ENCODE peak calls at places on chromosome 20, in four cellular contexts. B is lower lobe of right lung, H is cardiac muscle cell, E is uterus. U is an unnamed sample.

GRCh38 chr20:10711903-10712373 is 38.1 kb upstream of the JAG1 start:
- DNase-seq in B (no peak), E (no peak), H (no peak), U (no peak)

GRCh38 chr20:60249436-60249835 is 291.2 kb downstream of the CDH26 start:
- DNase-seq in E (no peak), H (peak; percentile 23), B (no peak), U (no peak)

GRCh38 chr20:1294497-1294896 is 28.4 kb downstream of the SNPH start:
- DNase-seq in B (no peak), H (no peak), E (no peak), U (peak; percentile 57)

GRCh38 chr20:41249781-41250281 is 67.7 kb downstream of the ZHX3 start:
- DNase-seq in E (peak; percentile 50), B (no peak), H (peak; percentile 69), U (no peak)

GRCh38 chr20:15654208-15654649 is 919.0 kb downstream of the KIF16B start:
- DNase-seq in E (no peak), B (no peak), H (peak; percentile 39), U (no peak)

GRCh38 chr20:11431613-11432012 is 486.1 kb upstream of the BTBD3 start:
- DNase-seq in B (no peak), H (peak; percentile 90), E (no peak), U (no peak)

GRCh38 chr20:40767530-40767924 is 78.5 kb upstream of the MAFB start:
- DNase-seq in H (no peak), E (no peak), B (no peak), U (no peak)

GRCh38 chr20:45993197-45993951 is 15.3 kb upstream of the MMP9 start:
- DNase-seq in H (no peak), E (no peak), B (peak; percentile 50), U (peak; percentile 67)

GRCh38 chr20:38369387-38369786 is 23.1 kb downstream of the LBP start:
- DNase-seq in E (no peak), H (peak; percentile 37), B (no peak), U (no peak)

GRCh38 chr20:56347628-56348305 is 11.0 kb upstream of the FAM210B start:
- DNase-seq in E (no peak), B (no peak), H (no peak), U (no peak)

GRCh38 chr20:48599748-48600469 is 227.9 kb downstream of the PREX1 start:
- DNase-seq in B (peak; percentile 10), E (no peak), H (no peak), U (peak; percentile 35)

GRCh38 chr20:50381771-50382593 is 128.2 kb upstream of the PTPN1 start:
- DNase-seq in B (no peak), H (no peak), E (no peak), U (no peak)

GRCh38 chr20:2451939-2452732 is 18.5 kb downstream of the SNRPB start:
- DNase-seq in B (no peak), H (peak; percentile 87), E (peak; percentile 48), U (no peak)

GRCh38 chr20:34017610-34018009 is 23.9 kb downstream of the RALY start:
- DNase-seq in H (peak; percentile 47), B (no peak), E (no peak), U (no peak)

GRCh38 chr20:9660236-9660868 is 146.0 kb downstream of the LAMP5 start:
- DNase-seq in E (no peak), B (no peak), H (peak; percentile 4), U (no peak)

GRCh38 chr20:49677777-49678758 is 35.6 kb downstream of the B4GALT5 start:
- DNase-seq in E (no peak), B (no peak), H (no peak), U (no peak)

GRCh38 chr20:19947611-19948264 is 69.4 kb upstream of the NAA20 start:
- DNase-seq in E (no peak), B (no peak), H (peak; percentile 76), U (no peak)

GRCh38 chr20:41650221-41650948 is 32.2 kb upstream of the CHD6 start:
- DNase-seq in H (no peak), B (no peak), E (no peak), U (no peak)

GRCh38 chr20:51586005-51586440 is 43.5 kb upstream of the NFATC2 start:
- DNase-seq in E (no peak), B (no peak), H (peak; percentile 77), U (no peak)

GRCh38 chr20:62148908-62149314 is 5.3 kb downstream of the SS18L1 start:
- DNase-seq in E (no peak), H (no peak), B (no peak), U (no peak)

GRCh38 chr20:59669451-59669850 is 65.1 kb downstream of the PHACTR3 start:
- DNase-seq in E (no peak), H (no peak), B (no peak), U (no peak)

GRCh38 chr20:11454966-11455799 is 462.5 kb upstream of the BTBD3 start:
- DNase-seq in H (peak; percentile 72), B (no peak), E (no peak), U (no peak)

GRCh38 chr20:60170116-60170515 is 211.9 kb downstream of the CDH26 start:
- DNase-seq in E (no peak), B (no peak), H (no peak), U (no peak)

GRCh38 chr20:8534368-8534767 is 402.3 kb downstream of the PLCB1 start:
- DNase-seq in B (no peak), H (no peak), E (no peak), U (no peak)

GRCh38 chr20:38343107-38343797 is 3.0 kb upstream of the LBP start:
- DNase-seq in H (peak; percentile 78), B (no peak), E (peak; percentile 76), U (no peak)

GRCh38 chr20:11790047-11790446 is 127.6 kb upstream of the BTBD3 start:
- DNase-seq in B (no peak), H (no peak), E (no peak), U (no peak)

GRCh38 chr20:10565191-10565921 is 108.4 kb downstream of the JAG1 start:
- DNase-seq in E (no peak), H (peak; percentile 91), B (no peak), U (no peak)

GRCh38 chr20:19620471-19620870 is 137.6 kb upstream of the RIN2 start:
- DNase-seq in H (no peak), E (no peak), B (no peak), U (no peak)

GRCh38 chr20:10674684-10675455 is 1.1 kb upstream of the JAG1 start:
- DNase-seq in B (peak; percentile 90), E (peak; percentile 82), H (peak; percentile 76), U (peak; percentile 93)

GRCh38 chr20:19396466-19397081 is 184.1 kb downstream of the SLC24A3 start:
- DNase-seq in B (no peak), H (no peak), E (no peak), U (no peak)

GRCh38 chr20:33773412-33774089 is 37.6 kb upstream of the CHMP4B start:
- DNase-seq in B (no peak), H (no peak), E (no peak), U (no peak)

GRCh38 chr20:20410678-20411077 is 42.8 kb downstream of the INSM1 start:
- DNase-seq in E (no peak), H (peak; percentile 59), B (no peak), U (no peak)

GRCh38 chr20:61579908-61580307 is 327.8 kb downstream of the CDH4 start:
- DNase-seq in B (no peak), H (no peak), E (no peak), U (no peak)

GRCh38 chr20:4811661-4812181 is 90.0 kb downstream of the PRND start:
- DNase-seq in E (no peak), B (peak; percentile 84), H (no peak), U (peak; percentile 74)

GRCh38 chr20:49825521-49826033 is 12.9 kb downstream of the SLC9A8 start:
- DNase-seq in H (no peak), B (peak; percentile 76), E (no peak), U (peak; percentile 83)

GRCh38 chr20:59850018-59850641 is 83.3 kb downstream of the SYCP2 start:
- DNase-seq in E (no peak), B (no peak), H (peak; percentile 60), U (no peak)

GRCh38 chr20:38601216-38602184 is at the start of gene ARHGAP40:
- DNase-seq in H (no peak), E (no peak), B (peak; percentile 63), U (no peak)

GRCh38 chr20:60820918-60821317 is 431.1 kb upstream of the CDH4 start:
- DNase-seq in H (no peak), E (no peak), B (no peak), U (no peak)

GRCh38 chr20:25533920-25534700 is 51.2 kb downstream of the NINL start:
- DNase-seq in H (peak; percentile 6), B (no peak), E (no peak), U (no peak)

GRCh38 chr20:25529295-25529951 is 55.9 kb downstream of the NINL start:
- DNase-seq in B (no peak), H (no peak), E (no peak), U (no peak)

GRCh38 chr20:25532971-25533391 is 52.4 kb downstream of the NINL start:
- DNase-seq in E (no peak), H (peak; percentile 40), B (no peak), U (no peak)

GRCh38 chr20:25534845-25535244 is 50.5 kb downstream of the NINL start:
- DNase-seq in B (no peak), H (no peak), E (no peak), U (no peak)

DNA sequence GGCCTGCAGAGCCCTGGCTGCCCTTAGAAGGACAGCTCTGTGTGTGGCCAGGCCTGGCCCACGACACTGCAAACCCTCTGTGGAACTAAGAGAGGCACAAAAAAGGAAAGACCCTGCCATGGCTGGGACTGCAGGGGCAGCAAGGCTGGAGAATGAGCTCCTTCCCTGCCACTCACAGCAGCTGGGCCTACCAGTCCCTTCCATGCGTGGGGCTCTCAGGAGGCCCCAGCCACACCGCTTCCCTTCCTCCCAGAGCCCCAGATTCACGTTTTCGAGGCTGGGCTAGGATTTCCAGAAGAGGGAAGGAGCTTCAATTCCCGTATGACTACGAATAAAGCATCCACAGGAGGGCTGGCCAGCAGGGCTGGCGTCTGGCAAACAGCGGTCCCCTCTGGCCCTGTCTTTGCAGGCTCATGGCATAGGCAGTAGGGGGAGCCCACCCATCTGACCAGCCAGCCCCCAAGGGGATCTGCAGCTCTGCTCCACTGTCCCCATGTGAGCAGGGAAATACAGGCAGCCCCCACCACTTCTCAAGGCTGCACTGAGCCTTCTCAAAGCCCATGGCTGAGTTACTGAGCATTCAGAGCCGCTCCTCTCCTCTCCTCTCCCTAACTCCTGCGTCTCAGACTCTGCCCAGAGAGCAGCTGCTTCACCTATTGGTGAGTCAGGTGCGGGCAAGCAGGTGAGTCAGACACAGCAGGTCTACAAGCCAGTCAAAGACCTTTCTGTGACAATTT is 53.1 kb downstream of the NINL start:
- DNase-seq in H (no peak), E (no peak), B (no peak), U (no peak)
- TF ChIP-seq CTCF in H (no peak), E (no peak), B (no peak), U (no peak)

GRCh38 chr20:17896247-17896723 is 72.3 kb downstream of the SNX5 start:
- DNase-seq in B (no peak), E (no peak), H (peak; percentile 25), U (no peak)
- H3K27ac ChIP-seq in B (peak overlapping the region; percentile 85), E (peak overlapping the region; percentile 82), H (no peak overlapping the region), U (peak overlapping the region; percentile 81)

GRCh38 chr20:44517454-44517853 is 4.4 kb downstream of the SERINC3 start:
- DNase-seq in E (no peak), H (no peak), B (no peak), U (no peak)
- H3K4me1 ChIP-seq in E (peaks cover 14% of the 10 kb centered on the region), H (peaks cover 5% of the 10 kb centered on the region), B (peaks cover 67% of the 10 kb centered on the region), U (peaks cover 58% of the 10 kb centered on the region)

GRCh38 chr20:63323298-63323820 is 30.4 kb downstream of the COL20A1 start:
- DNase-seq in H (no peak), B (no peak), E (no peak), U (peak; percentile 29)
- TF ChIP-seq CTCF in H (peak; percentile 24), B (no peak), E (no peak), U (no peak)

GRCh38 chr20:14406495-14406894 is 69.1 kb upstream of the FLRT3 start:
- DNase-seq in E (no peak), H (peak; percentile 14), B (no peak), U (no peak)
- H3K27ac ChIP-seq in E (no peak overlapping the region), H (no peak overlapping the region), B (no peak overlapping the region), U (no peak overlapping the region)